ENCODE peak calls at places on chromosomes 16 and 17, in seven cellular contexts. T, M, I, N, V, B and K are unnamed samples.

GRCh38 chr17:10357768-10358167 is 15.0 kb downstream of the MYH13 start:
- DNase-seq in T (no peak), M (no peak), I (peak; percentile 86), N (no peak), V (no peak), B (no peak), K (no peak)

GRCh38 chr17:13728751-13729150 is 127.0 kb upstream of the HS3ST3A1 start:
- DNase-seq in T (no peak), M (no peak), I (no peak), N (no peak), V (no peak), B (no peak), K (no peak)

GRCh38 chr16:89953671-89954406 is 5.3 kb downstream of the DEF8 start:
- DNase-seq in T (no peak), M (no peak), I (no peak), N (no peak), V (no peak), B (no peak), K (no peak)

GRCh38 chr17:862584-862983 is 80.4 kb downstream of the MRM3 start:
- DNase-seq in T (no peak), M (no peak), I (no peak), N (no peak), V (no peak), B (no peak), K (no peak)

GRCh38 chr17:9204026-9204425 is 182.7 kb downstream of the NTN1 start:
- DNase-seq in T (no peak), M (no peak), I (no peak), N (no peak), V (no peak), B (no peak), K (no peak)

GRCh38 chr16:70520612-70521297 is 2.6 kb downstream of the COG4 start:
- DNase-seq in T (no peak), M (no peak), I (no peak), N (no peak), V (no peak), B (no peak), K (peak; percentile 68)

GRCh38 chr16:85534536-85535351 is 78.4 kb upstream of the GSE1 start:
- DNase-seq in T (no peak), M (no peak), I (no peak), N (no peak), V (no peak), B (no peak), K (no peak)

GRCh38 chr17:77591231-77591785 is 367.2 kb upstream of the TNRC6C start:
- DNase-seq in T (no peak), M (no peak), I (no peak), N (no peak), V (no peak), B (no peak), K (no peak)

GRCh38 chr17:40321502-40322416 is 12.8 kb downstream of the RARA start:
- DNase-seq in T (peak; percentile 30), M (no peak), I (no peak), N (no peak), V (no peak), B (no peak), K (no peak)

GRCh38 chr16:13435873-13436474 is 484.0 kb upstream of the ERCC4 start:
- DNase-seq in T (no peak), M (no peak), I (peak; percentile 23), N (no peak), V (no peak), B (no peak), K (no peak)

GRCh38 chr16:17560548-17560947 is 89.8 kb upstream of the XYLT1 start:
- DNase-seq in T (no peak), M (no peak), I (no peak), N (no peak), V (no peak), B (no peak), K (no peak)

GRCh38 chr16:19356024-19356952 is 61.4 kb upstream of the TMC5 start:
- DNase-seq in T (no peak), M (no peak), I (no peak), N (no peak), V (no peak), B (no peak), K (no peak)

GRCh38 chr17:78383725-78384471 is 5.4 kb downstream of the PGS1 start:
- DNase-seq in T (no peak), M (peak; percentile 26), I (no peak), N (no peak), V (no peak), B (no peak), K (peak; percentile 99)

GRCh38 chr17:55420067-55420775 is 1.4 kb downstream of the MMD start:
- DNase-seq in T (no peak), M (peak; percentile 42), I (no peak), N (no peak), V (no peak), B (no peak), K (no peak)

GRCh38 chr17:2060681-2061440 is 6.0 kb downstream of the HIC1 start:
- DNase-seq in T (no peak), M (no peak), I (no peak), N (no peak), V (no peak), B (no peak), K (peak; percentile 38)